ENCODE peak calls at places on chromosomes 7 and 10, in eight cellular contexts. Q is WTC11, B is psoas muscle, X is left ventricle myocardium inferior, A is kidney, L is GM20000, R is astrocyte of the spinal cord, N is MCF 10A. M is an unnamed sample.

GRCh38 chr7:55545496-55545895 is 26.8 kb downstream of the VOPP1 start:
- DNase-seq in Q (no peak), B (no peak), X (no peak), A (no peak), L (no peak), R (peak; percentile 71), N (peak; percentile 66), M (no peak)

GRCh38 chr7:143334244-143334643 is 18.3 kb downstream of the CLCN1 start:
- DNase-seq in Q (no peak), B (no peak), X (no peak), A (no peak), L (no peak), R (no peak), N (no peak), M (no peak)

GRCh38 chr10:100969175-100970075 is at the start of gene SEMA4G:
- DNase-seq in Q (peak; percentile 76), B (peak; percentile 69), X (peak; percentile 31), A (peak; percentile 84), L (peak; percentile 80), R (peak; percentile 6), N (peak; percentile 16), M (peak; percentile 69)

GRCh38 chr7:2260820-2261219 is 18.8 kb downstream of the NUDT1 start:
- DNase-seq in Q (no peak), B (no peak), X (no peak), A (peak; percentile 89), L (no peak), R (no peak), N (peak; percentile 82), M (no peak)

GRCh38 chr7:892648-893593 is 16.6 kb downstream of the GET4 start:
- DNase-seq in Q (no peak), B (peak; percentile 45), X (no peak), A (peak; percentile 44), L (no peak), R (no peak), N (no peak), M (no peak)

GRCh38 chr7:83879103-83879502 is 230.2 kb upstream of the SEMA3E start:
- DNase-seq in Q (no peak), B (no peak), X (no peak), A (no peak), L (no peak), R (no peak), N (no peak), M (no peak)

GRCh38 chr10:51405580-51406367 is 293.6 kb downstream of the CSTF2T start:
- DNase-seq in Q (no peak), B (no peak), X (no peak), A (no peak), L (no peak), R (no peak), N (peak; percentile 55), M (no peak)

GRCh38 chr10:30398193-30398592 is 35.8 kb upstream of the MAP3K8 start:
- DNase-seq in Q (no peak), B (no peak), X (no peak), A (no peak), L (no peak), R (no peak), N (no peak), M (no peak)

GRCh38 chr7:43756368-43757072 is 2.0 kb upstream of the BLVRA start:
- DNase-seq in Q (no peak), B (no peak), X (no peak), A (no peak), L (peak; percentile 47), R (peak; percentile 78), N (peak; percentile 54), M (no peak)

GRCh38 chr7:2271273-2272026 is 29.4 kb downstream of the NUDT1 start:
- DNase-seq in Q (no peak), B (no peak), X (no peak), A (no peak), L (no peak), R (no peak), N (no peak), M (no peak)

GRCh38 chr7:50213622-50214017 is 90.9 kb upstream of the IKZF1 start:
- DNase-seq in Q (no peak), B (no peak), X (no peak), A (no peak), L (no peak), R (no peak), N (no peak), M (no peak)

GRCh38 chr7:121960678-121961461 is 87.9 kb downstream of the PTPRZ1 start:
- DNase-seq in Q (no peak), B (no peak), X (no peak), A (no peak), L (no peak), R (peak; percentile 78), N (peak; percentile 82), M (no peak)

GRCh38 chr10:8295311-8295710 is 240.8 kb downstream of the GATA3 start:
- DNase-seq in Q (no peak), B (no peak), X (no peak), A (no peak), L (no peak), R (no peak), N (no peak), M (no peak)

GRCh38 chr7:121383235-121383634 is 12.9 kb downstream of the FAM3C start:
- DNase-seq in Q (no peak), B (no peak), X (no peak), A (no peak), L (no peak), R (no peak), N (no peak), M (no peak)

GRCh38 chr7:129458171-129458570 is 23.9 kb downstream of the STRIP2 start:
- DNase-seq in Q (no peak), B (no peak), X (no peak), A (no peak), L (no peak), R (no peak), N (no peak), M (no peak)

GRCh38 chr10:123687758-123688157 is 21.6 kb downstream of the GPR26 start:
- DNase-seq in Q (peak; percentile 59), B (no peak), X (no peak), A (no peak), L (no peak), R (no peak), N (no peak), M (no peak)

GRCh38 chr10:63700209-63700934 is 179.2 kb downstream of the REEP3 start:
- DNase-seq in Q (no peak), B (peak; percentile 78), X (no peak), A (peak; percentile 77), L (no peak), R (peak; percentile 98), N (peak; percentile 90), M (no peak)

GRCh38 chr7:5773661-5774086 is 7.8 kb downstream of the RNF216 start:
- DNase-seq in Q (no peak), B (no peak), X (no peak), A (no peak), L (no peak), R (peak; percentile 96), N (peak; percentile 89), M (no peak)

DNA sequence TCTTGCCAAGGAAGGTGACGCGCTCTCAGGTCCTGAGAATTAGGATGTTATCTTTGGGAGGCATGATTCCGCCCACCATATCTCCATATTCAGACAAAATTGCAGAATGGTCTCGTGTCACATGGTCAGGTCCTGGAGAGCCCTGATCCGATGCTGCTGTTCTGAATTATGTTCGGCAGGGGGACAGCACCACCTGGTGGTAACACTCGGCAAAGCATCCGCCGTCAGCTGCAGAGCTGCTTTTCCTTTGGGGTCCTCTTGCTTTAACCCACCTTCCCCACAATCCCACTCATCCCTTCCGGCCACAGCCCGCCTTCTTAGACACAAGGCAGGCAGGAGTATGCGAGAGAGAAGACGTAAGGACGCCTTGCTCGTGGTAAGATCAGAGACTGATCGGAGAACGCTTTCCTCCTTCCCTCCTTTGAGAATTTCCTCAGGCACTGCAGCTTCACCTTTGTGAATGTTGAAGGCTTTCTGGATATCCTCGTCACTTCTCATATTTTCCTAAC is 327.8 kb upstream of the C7orf33 start:
- DNase-seq in Q (peak; percentile 90), B (peak; percentile 75), X (peak; percentile 58), A (peak; percentile 80), L (peak; percentile 52), R (peak; percentile 36), N (peak; percentile 44), M (peak; percentile 83)
- TF ChIP-seq CTCF in Q (peak; percentile 89), B (peak; percentile 72), X (peak; percentile 95), A (peak; percentile 91), L (peak; percentile 86), R (peak; percentile 97), N (peak; percentile 87), M (peak; percentile 97)

DNA sequence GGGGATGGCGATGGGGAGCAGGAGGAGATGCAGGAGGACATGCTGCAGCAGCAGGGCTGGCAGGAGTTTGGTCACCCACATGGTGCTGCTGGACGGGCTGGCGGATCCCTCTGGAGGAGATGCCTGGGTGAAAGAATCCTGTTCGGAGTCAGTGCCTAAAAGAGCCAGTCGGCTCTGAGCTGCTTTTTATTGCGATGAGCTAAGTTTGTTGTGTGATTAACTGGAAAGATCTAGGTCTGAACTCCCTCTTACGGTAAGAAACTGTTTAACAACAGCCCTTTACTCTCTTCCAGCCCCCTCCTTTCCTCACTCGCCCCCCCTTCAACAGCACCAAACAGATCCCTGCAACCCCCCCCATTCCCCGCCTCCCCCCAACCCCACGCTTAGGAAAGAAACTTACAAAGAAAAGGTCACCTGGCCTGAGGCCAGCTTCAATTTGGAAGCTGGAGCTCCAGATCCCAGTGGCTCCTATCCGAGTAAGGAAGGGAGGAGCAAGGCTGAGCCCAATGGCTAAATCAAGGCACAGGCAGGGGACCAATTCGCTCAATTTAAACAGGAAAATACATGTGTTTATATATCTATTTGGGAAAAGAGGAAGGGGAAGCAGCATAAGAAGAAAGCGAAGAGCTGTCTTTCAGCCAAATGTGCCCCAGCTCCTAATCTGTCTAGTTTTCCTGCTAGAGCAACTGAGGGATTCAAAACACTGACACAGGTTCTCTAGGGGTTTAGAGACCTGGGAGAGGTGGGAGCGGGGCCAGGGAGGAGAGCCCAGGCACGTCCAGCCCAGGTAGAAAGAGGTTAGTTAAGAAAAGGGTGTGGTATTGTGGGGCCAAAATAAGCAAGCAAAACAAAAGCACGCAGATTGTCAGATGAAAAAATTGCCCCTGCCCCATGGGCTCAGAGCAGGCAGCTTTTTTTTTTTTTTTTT is at the start of gene HGF:
- DNase-seq in Q (peak; percentile 23), B (peak; percentile 57), X (peak; percentile 58), A (peak; percentile 86), L (no peak), R (peak; percentile 52), N (no peak), M (no peak)
- TF ChIP-seq CTCF in Q (no peak), B (no peak), X (no peak), A (no peak), L (no peak), R (peak; percentile 18), N (no peak), M (no peak)

DNA sequence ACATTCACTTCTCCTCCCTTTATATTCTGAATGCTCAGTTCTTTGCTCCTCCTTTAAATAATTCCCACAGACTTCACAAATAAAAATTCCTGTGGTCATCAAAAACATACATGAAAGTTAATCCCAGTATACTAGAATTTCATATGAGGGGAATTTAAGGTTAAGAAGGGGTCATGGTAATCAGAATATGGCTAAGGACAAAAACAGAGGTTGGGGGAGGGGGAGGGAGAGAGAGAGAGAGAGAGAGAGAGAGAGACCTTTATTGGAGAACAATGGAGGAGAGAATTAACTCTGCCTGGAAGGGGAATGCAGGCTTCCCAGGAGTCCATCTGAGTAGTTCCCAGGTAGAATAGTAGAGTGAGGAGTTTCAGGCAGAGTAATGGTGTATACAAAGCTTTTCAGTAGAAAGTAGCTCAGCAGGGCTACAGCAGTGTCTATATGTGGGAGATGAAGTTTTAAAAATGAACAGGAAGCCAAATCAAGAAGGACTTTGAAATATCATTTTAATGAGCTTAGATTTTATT is 5.2 kb upstream of the CUBN start:
- DNase-seq in Q (no peak), B (no peak), X (no peak), A (no peak), L (no peak), R (no peak), N (no peak), M (no peak)
- TF ChIP-seq CTCF in Q (no peak), B (no peak), X (no peak), A (no peak), L (no peak), R (no peak), N (no peak), M (no peak)

GRCh38 chr7:75611557-75612178 is 119.5 kb downstream of the SPDYE5 start:
- DNase-seq in Q (peak; percentile 49), B (peak; percentile 82), X (peak; percentile 86), A (peak; percentile 94), L (no peak), R (no peak), N (no peak), M (peak; percentile 34)
- TF ChIP-seq CTCF in Q (no peak), B (no peak), X (no peak), A (no peak), L (no peak), R (no peak), N (no peak), M (no peak)

M was measured in endothelial cell.